ENCODE peak calls at places on chromosomes 5 and 9, in nine cellular contexts. X, T, Q, D, N, K, G, A and S are unnamed samples. For H3K4me1, the result is how much of the 10 kb centered on the place peaks cover.

GRCh38 chr9:24434183-24434582 is 111.5 kb downstream of the IZUMO3 start:
- DNase-seq in A (no peak), Q (no peak), D (no peak), T (no peak), X (no peak), G (no peak), N (no peak), K (no peak), S (peak)

GRCh38 chr9:123561055-123561454 is 205.1 kb downstream of the CRB2 start:
- DNase-seq in A (no peak), Q (no peak), D (no peak), T (no peak), N (no peak), X (no peak), G (no peak), K (no peak), S (no peak)

GRCh38 chr5:58739051-58739450 is 156.2 kb downstream of the RAB3C start:
- DNase-seq in Q (no peak), N (no peak), G (no peak), D (no peak), K (no peak), T (no peak), X (no peak), A (no peak), S (no peak)

GRCh38 chr5:51961154-51961562 is 577.9 kb downstream of the ISL1 start:
- DNase-seq in K (no peak), X (no peak), N (no peak), D (no peak), T (no peak), G (no peak), Q (no peak), A (no peak), S (no peak)

GRCh38 chr9:7033091-7033490 is 275.3 kb downstream of the KDM4C start:
- DNase-seq in K (no peak), G (no peak), D (no peak), A (no peak), N (no peak), Q (no peak), X (no peak), T (peak), S (no peak)

GRCh38 chr9:108850293-108850897 is 5.4 kb downstream of the ACTL7B start:
- DNase-seq in G (no peak), N (peak), Q (no peak), D (no peak), K (no peak), X (no peak), T (no peak), A (no peak), S (no peak)

GRCh38 chr5:140341591-140341990 is 4.8 kb downstream of the HBEGF start:
- DNase-seq in X (no peak), Q (no peak), T (peak), A (peak), D (no peak), G (no peak), N (no peak), K (peak), S (no peak)

GRCh38 chr5:32400394-32400793 is 44.1 kb downstream of the ZFR start:
- DNase-seq in K (no peak), X (no peak), N (no peak), A (no peak), Q (no peak), T (no peak), G (no peak), D (no peak), S (no peak)

GRCh38 chr9:134456740-134457315 is 130.6 kb downstream of the RXRA start:
- DNase-seq in Q (no peak), T (no peak), D (no peak), X (no peak), G (no peak), N (no peak), A (no peak), K (no peak), S (no peak)
- H3K27ac ChIP-seq in Q (peak), T (peak), D (peak), X (peak), G (no peak), N (peak), A (peak), K (peak), S (no peak)

DNA sequence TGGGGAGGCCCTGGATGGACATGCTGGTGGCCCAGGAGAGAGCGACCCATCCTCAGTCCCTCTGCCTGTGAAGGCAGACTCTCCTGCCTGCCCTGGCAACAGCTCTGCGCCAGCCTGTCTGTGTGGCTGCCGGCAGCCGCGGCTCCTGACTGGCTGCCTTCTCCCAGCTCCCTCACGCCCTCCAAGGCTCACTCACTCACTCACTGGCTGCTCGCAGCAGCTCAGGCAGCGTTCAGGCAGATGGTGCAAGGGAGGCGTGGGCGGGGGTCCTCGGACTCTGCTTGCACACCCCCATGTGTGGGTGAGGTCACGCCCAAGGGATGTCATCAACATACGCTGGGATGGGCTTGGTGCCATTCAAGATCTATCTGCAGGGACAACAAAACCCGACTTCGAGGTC is 66.6 kb downstream of the DAB2IP start:
- DNase-seq in Q (peak), K (peak), T (peak), X (no peak), N (no peak), G (no peak), D (no peak), A (peak), S (no peak)
- H3K4me1 ChIP-seq in Q (under half), K (under half), T (under half), X (half or more), N (under half), G (under half), D (under half), A (half or more), S (under half)

DNA sequence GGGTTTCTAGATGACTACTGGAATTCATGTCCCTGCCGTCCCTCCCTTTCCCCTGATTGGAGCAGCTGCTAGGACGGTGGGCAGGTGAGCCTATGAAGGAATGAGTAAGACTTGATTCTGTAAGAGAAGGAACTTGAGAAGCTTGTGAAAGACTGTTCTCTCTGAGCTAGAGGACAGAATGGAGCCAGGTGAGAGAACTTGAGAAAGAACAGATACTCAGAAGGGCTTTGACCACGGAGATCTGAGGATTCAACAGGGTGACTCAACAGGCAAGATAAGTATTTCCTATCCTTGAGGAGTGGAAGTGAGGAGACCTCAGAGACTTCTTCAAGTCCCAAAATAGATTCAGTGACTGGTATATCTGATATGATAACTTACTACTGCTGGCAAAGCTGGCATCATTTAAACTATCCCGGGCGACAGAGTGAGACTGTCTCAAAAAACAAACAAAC is 41.9 kb downstream of the HSDL2 start:
- DNase-seq in A (no peak), G (no peak), D (no peak), N (no peak), K (no peak), Q (no peak), T (no peak), X (no peak), S (no peak)
- H3K27ac ChIP-seq in A (no peak), G (no peak), D (no peak), N (no peak), K (no peak), Q (no peak), T (no peak), X (no peak), S (no peak)

DNA sequence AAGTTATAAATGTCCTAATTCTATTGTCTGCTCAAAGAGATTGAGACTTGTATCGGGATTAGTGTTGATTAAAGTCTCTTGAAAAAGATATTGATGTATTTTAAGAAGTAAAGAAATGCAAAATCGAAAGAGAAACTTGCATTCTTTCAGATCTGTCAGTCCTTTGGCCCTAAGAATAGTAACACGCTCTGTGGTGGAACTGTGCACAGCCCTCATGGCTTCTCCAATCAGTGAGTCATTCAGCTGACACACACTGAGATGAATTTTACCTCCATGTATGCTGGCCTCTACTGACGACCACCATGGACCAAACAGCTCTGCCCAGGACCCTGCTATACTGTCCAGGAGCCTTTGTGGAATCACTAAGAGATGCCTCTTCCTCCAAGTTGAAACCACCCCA is 232.4 kb downstream of the ESM1 start:
- DNase-seq in G (peak), K (no peak), N (no peak), A (no peak), Q (no peak), D (no peak), X (no peak), T (no peak), S (peak)
- H3K4me1 ChIP-seq in G (under half), K (under half), N (under half), A (under half), Q (under half), D (under half), X (under half), T (under half), S (under half)

GRCh38 chr9:92098638-92099037 is 16.6 kb downstream of the SPTLC1 start:
- DNase-seq in X (no peak), Q (no peak), T (no peak), K (no peak), N (peak), A (no peak), G (peak), D (no peak), S (no peak)

GRCh38 chr9:92097997-92098482 is 17.2 kb downstream of the SPTLC1 start:
- DNase-seq in T (peak), A (peak), X (peak), D (no peak), G (peak), K (peak), N (peak), Q (peak), S (peak)

GRCh38 chr9:92100237-92100911 is 14.8 kb downstream of the SPTLC1 start:
- DNase-seq in T (no peak), Q (no peak), K (no peak), N (no peak), D (peak), X (no peak), A (no peak), G (no peak), S (peak)

GRCh38 chr9:92094655-92095054 is 20.6 kb downstream of the SPTLC1 start:
- DNase-seq in X (no peak), N (peak), D (no peak), A (no peak), Q (no peak), T (no peak), G (no peak), K (no peak), S (no peak)

DNA sequence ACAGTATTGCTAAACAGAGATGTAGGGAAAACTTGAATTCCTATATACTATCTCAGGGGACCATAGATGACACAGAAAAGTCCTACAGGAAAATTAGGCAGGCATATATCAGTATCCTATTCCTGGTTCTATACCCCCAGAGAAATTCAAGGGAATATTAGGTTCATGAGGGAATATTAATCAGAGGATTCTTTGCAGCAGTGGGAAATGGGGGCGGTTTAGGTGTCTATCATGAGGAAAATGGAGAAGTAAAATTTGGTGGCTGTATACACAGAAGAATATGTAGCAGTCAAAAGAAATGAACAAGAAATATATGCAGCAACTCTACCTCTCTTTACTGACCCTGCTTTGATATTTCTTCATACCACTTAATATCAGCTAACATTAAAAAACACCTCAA is 20.0 kb downstream of the SPTLC1 start:
- DNase-seq in D (no peak), A (no peak), K (no peak), N (no peak), X (no peak), Q (no peak), G (no peak), T (no peak), S (no peak)
- H3K27ac ChIP-seq in D (no peak), A (no peak), K (no peak), N (no peak), X (no peak), Q (no peak), G (no peak), T (no peak), S (no peak)

GRCh38 chr5:142324871-142325676 is at the start of gene SPRY4:
- DNase-seq in K (peak), Q (peak), X (peak), D (peak), A (peak), T (peak), N (peak), G (peak), S (peak)

GRCh38 chr5:142322403-142322746 is 2.4 kb downstream of the SPRY4 start:
- DNase-seq in A (no peak), Q (no peak), X (no peak), N (no peak), K (no peak), G (no peak), D (no peak), T (no peak), S (no peak)

GRCh38 chr5:142322747-142323479 is 1.9 kb downstream of the SPRY4 start:
- DNase-seq in G (no peak), A (peak), T (peak), D (no peak), X (no peak), Q (no peak), K (no peak), N (peak), S (no peak)

GRCh38 chr5:142324377-142324870 is 397 bp downstream of the SPRY4 start:
- DNase-seq in N (peak), A (peak), G (no peak), D (peak), T (no peak), X (no peak), Q (peak), K (peak), S (no peak)

DNA sequence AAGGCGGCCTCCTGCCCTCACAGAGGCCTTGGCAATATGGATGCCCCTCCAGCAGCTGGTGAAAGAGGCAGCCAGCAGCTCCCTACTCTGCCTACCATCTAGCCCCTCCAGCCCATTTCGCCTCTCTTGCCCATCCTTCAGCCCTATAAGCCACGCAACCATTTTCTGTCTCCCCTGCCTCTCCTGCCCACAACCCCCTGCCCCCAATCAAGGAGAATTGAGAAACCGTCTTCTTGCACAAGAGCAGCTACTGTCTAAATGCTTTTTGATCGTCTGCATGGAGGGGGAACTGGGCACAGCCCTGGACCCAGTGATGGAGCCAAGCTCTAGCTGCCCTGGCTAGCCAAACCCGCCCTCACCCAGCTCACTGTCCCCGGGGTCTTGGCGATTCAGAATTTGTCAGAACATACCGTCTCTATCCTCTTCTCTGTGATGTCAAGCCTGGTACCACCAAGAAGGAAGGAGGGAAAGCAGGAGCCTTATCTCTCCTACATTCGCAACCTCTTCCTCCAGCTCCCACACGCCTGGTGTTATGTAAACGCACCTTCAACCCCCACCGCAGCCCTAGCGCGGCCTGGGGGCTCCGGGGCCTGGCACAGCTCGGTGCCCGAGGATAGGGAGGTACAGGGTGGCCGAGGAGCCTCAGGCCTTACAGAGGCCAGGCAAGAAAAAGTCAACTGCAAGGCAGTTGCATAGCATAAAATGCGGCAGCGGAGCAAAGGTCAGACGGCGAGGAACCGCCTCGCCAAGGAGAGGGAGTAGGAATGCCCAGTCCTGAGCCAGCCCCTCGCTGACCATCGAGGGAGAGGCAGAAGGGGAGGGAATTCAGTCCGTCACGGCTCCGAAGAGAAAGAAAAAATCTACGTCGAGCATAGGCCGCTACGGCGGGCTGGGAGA is 1.1 kb downstream of the SPRY4 start:
- DNase-seq in Q (peak), X (no peak), N (no peak), D (peak), A (peak), T (peak), K (peak), G (no peak), S (no peak)
- H3K4me1 ChIP-seq in Q (under half), X (under half), N (half or more), D (half or more), A (under half), T (under half), K (under half), G (under half), S (under half)

GRCh38 chr9:88828018-88828417 is 163.2 kb upstream of the S1PR3 start:
- DNase-seq in Q (no peak), K (no peak), T (peak), N (no peak), X (no peak), D (no peak), A (no peak), G (no peak), S (no peak)

GRCh38 chr9:88828492-88828974 is 162.7 kb upstream of the S1PR3 start:
- DNase-seq in D (no peak), X (no peak), Q (no peak), G (no peak), A (no peak), K (no peak), N (no peak), T (no peak), S (no peak)

GRCh38 chr9:88826651-88827245 is 164.5 kb upstream of the S1PR3 start:
- DNase-seq in N (no peak), T (no peak), D (no peak), A (no peak), Q (no peak), K (no peak), X (no peak), G (no peak), S (no peak)

GRCh38 chr9:88831783-88832407 is 159.4 kb upstream of the S1PR3 start:
- DNase-seq in Q (no peak), T (no peak), D (no peak), K (no peak), G (no peak), A (no peak), N (no peak), X (no peak), S (no peak)

GRCh38 chr9:88829276-88829675 is 162.0 kb upstream of the S1PR3 start:
- DNase-seq in G (no peak), Q (no peak), A (no peak), K (no peak), X (no peak), N (no peak), D (no peak), T (no peak), S (no peak)
- H3K27ac ChIP-seq in G (no peak), Q (no peak), A (no peak), K (no peak), X (no peak), N (no peak), D (no peak), T (no peak), S (no peak)

DNA sequence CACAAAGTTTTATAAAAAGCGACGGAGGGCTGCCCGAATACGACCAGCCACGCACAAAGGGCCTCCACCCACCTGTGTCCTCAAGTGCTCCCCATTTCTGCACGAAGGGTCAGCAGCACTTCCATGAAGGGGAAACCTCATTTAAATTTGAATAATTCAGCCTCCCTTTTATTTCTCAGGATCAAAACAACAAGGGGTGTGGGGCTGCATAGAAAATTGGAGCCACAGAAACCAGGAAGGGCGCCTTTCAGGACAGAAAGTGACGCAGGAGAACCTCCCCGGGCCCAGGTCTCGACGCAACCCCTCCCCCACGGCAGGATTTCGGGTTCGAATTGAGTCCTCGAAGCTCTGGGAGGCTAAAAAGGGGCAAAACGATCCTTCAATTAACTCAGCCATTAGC is 2.1 kb downstream of the NRARP start:
- DNase-seq in A (no peak), Q (no peak), K (no peak), D (no peak), N (peak), X (no peak), T (peak), G (no peak), S (no peak)
- H3K4me1 ChIP-seq in A (half or more), Q (under half), K (under half), D (under half), N (under half), X (under half), T (under half), G (under half), S (under half)

GRCh38 chr5:103624035-103624461 is 61.5 kb upstream of the NUDT12 start:
- DNase-seq in K (no peak), T (no peak), N (no peak), A (no peak), D (no peak), G (no peak), X (no peak), Q (no peak), S (peak)

GRCh38 chr5:103621548-103621930 is 59.0 kb upstream of the NUDT12 start:
- DNase-seq in K (no peak), Q (no peak), N (no peak), A (no peak), D (no peak), X (no peak), T (no peak), G (no peak), S (no peak)

GRCh38 chr5:103620851-103621547 is 58.4 kb upstream of the NUDT12 start:
- DNase-seq in T (no peak), A (no peak), G (no peak), X (no peak), Q (no peak), N (no peak), D (no peak), K (no peak), S (peak)

GRCh38 chr5:103624748-103625147 is 62.2 kb upstream of the NUDT12 start:
- DNase-seq in G (no peak), T (no peak), A (no peak), D (no peak), K (no peak), X (no peak), N (no peak), Q (no peak), S (peak)
- H3K27ac ChIP-seq in G (no peak), T (peak), A (no peak), D (no peak), K (no peak), X (no peak), N (no peak), Q (no peak), S (no peak)

DNA sequence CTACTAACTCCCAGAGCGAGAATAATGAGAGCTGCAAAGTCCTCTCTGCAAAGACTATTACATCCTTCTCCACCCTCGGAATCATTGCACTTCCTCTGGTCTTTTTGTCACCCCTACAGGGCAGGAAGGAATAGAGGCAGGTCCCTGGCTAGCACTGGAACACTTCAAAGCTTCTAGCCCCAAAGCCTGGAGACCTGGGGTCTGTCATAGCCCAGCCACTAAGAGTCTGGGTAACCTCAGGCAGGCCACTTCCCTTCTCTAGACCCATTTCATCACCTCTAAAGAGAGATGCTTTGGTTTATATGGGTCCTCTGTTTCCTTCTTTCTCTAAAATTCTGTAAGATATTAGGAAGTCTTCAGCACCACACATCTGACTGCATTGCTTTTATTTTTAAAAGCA is 6.7 kb downstream of the ADRB2 start:
- DNase-seq in G (no peak), X (no peak), T (no peak), K (no peak), Q (no peak), D (no peak), N (no peak), A (no peak), S (no peak)
- H3K4me1 ChIP-seq in G (under half), X (under half), T (under half), K (under half), Q (under half), D (under half), N (under half), A (under half), S (under half)